ENCODE peak calls at places on chromosome 15, in six cellular contexts. One of them, this sample, is unnamed.

GRCh38 chr15:94131875-94132274 is 99.5 kb upstream of the MCTP2 start:
- DNase-seq in neuronal stem cell: no peak
- DNase-seq in GM12878: no peak
- DNase-seq in HepG2: no peak
- DNase-seq in fibroblast of lung: no peak
- DNase-seq in GM23248: peak
- DNase-seq in this sample: no peak

GRCh38 chr15:78329625-78330024 is 10.5 kb upstream of the CRABP1 start:
- DNase-seq in neuronal stem cell: no peak
- DNase-seq in GM12878: no peak
- DNase-seq in HepG2: no peak
- DNase-seq in fibroblast of lung: no peak
- DNase-seq in GM23248: no peak
- DNase-seq in this sample: no peak

GRCh38 chr15:78321786-78322185 is 18.4 kb upstream of the CRABP1 start:
- DNase-seq in neuronal stem cell: no peak
- DNase-seq in GM12878: no peak
- DNase-seq in HepG2: no peak
- DNase-seq in fibroblast of lung: no peak
- DNase-seq in GM23248: no peak
- DNase-seq in this sample: no peak

GRCh38 chr15:74156678-74157411 is 16.7 kb upstream of the ISLR start:
- DNase-seq in neuronal stem cell: no peak
- DNase-seq in GM12878: no peak
- DNase-seq in HepG2: no peak
- DNase-seq in fibroblast of lung: no peak
- DNase-seq in GM23248: peak
- DNase-seq in this sample: no peak

GRCh38 chr15:73965730-73966103 is 26.4 kb downstream of the STOML1 start:
- DNase-seq in neuronal stem cell: no peak
- DNase-seq in GM12878: no peak
- DNase-seq in HepG2: no peak
- DNase-seq in fibroblast of lung: peak
- DNase-seq in GM23248: peak
- DNase-seq in this sample: peak

GRCh38 chr15:64720188-64720587 is 55.2 kb downstream of the RBPMS2 start:
- DNase-seq in neuronal stem cell: no peak
- DNase-seq in GM12878: no peak
- DNase-seq in HepG2: no peak
- DNase-seq in fibroblast of lung: no peak
- DNase-seq in GM23248: no peak
- DNase-seq in this sample: no peak

GRCh38 chr15:31160740-31161495 is 59.4 kb upstream of the TRPM1 start:
- DNase-seq in neuronal stem cell: no peak
- DNase-seq in GM12878: no peak
- DNase-seq in HepG2: no peak
- DNase-seq in fibroblast of lung: no peak
- DNase-seq in GM23248: no peak
- DNase-seq in this sample: no peak

GRCh38 chr15:31473384-31474058 is 146.9 kb downstream of the KLF13 start:
- DNase-seq in neuronal stem cell: no peak
- DNase-seq in GM12878: no peak
- DNase-seq in HepG2: no peak
- DNase-seq in fibroblast of lung: no peak
- DNase-seq in GM23248: no peak
- DNase-seq in this sample: no peak

GRCh38 chr15:41870689-41871081 is 23.2 kb downstream of the SPTBN5 start:
- DNase-seq in neuronal stem cell: no peak
- DNase-seq in GM12878: no peak
- DNase-seq in HepG2: no peak
- DNase-seq in fibroblast of lung: peak
- DNase-seq in GM23248: no peak
- DNase-seq in this sample: peak
- H3K4me3 ChIP-seq in neuronal stem cell: no peak
- H3K4me3 ChIP-seq in GM12878: no peak
- H3K4me3 ChIP-seq in HepG2: no peak
- H3K4me3 ChIP-seq in fibroblast of lung: no peak
- H3K4me3 ChIP-seq in GM23248: no peak
- H3K4me3 ChIP-seq in this sample: no peak

GRCh38 chr15:58522391-58522790 is 90.6 kb downstream of the LIPC start:
- DNase-seq in neuronal stem cell: no peak
- DNase-seq in GM12878: no peak
- DNase-seq in HepG2: no peak
- DNase-seq in fibroblast of lung: no peak
- DNase-seq in GM23248: peak
- DNase-seq in this sample: no peak
- H2AFZ ChIP-seq in neuronal stem cell: peak
- H2AFZ ChIP-seq in GM12878: no peak
- H2AFZ ChIP-seq in HepG2: no peak
- H2AFZ ChIP-seq in fibroblast of lung: no peak
- H2AFZ ChIP-seq in GM23248: peak
- H2AFZ ChIP-seq in this sample: peak

DNA sequence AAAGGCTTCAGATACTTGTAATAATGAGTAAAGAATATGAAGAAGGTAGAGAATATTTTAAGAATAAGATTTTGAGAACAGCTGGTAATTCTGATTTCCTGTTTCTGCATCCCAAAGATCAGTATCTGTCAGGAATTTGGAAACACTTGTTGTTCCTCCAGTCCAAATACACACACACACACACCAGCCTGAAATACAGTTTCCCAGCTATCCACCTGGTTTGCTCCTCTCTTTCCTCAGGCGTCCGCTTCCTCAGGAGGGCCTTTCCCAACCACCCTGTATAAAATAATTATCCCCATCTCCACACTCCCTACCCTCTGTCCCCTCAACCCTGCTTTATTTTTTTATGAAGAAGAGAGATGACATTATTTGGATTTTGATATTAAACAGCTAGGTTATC is 2.0 kb upstream of the FSIP1 start:
- DNase-seq in neuronal stem cell: no peak
- DNase-seq in GM12878: no peak
- DNase-seq in HepG2: no peak
- DNase-seq in fibroblast of lung: no peak
- DNase-seq in GM23248: no peak
- DNase-seq in this sample: no peak
- H3K4me3 ChIP-seq in neuronal stem cell: peak
- H3K4me3 ChIP-seq in GM12878: no peak
- H3K4me3 ChIP-seq in HepG2: no peak
- H3K4me3 ChIP-seq in fibroblast of lung: no peak
- H3K4me3 ChIP-seq in GM23248: peak
- H3K4me3 ChIP-seq in this sample: no peak

GRCh38 chr15:76346666-76347506 is 10.3 kb downstream of the ISL2 start:
- DNase-seq in neuronal stem cell: no peak
- DNase-seq in GM12878: no peak
- DNase-seq in HepG2: no peak
- DNase-seq in fibroblast of lung: peak
- DNase-seq in GM23248: no peak
- DNase-seq in this sample: no peak
- H2AFZ ChIP-seq in neuronal stem cell: peak
- H2AFZ ChIP-seq in GM12878: peak
- H2AFZ ChIP-seq in HepG2: no peak
- H2AFZ ChIP-seq in fibroblast of lung: no peak
- H2AFZ ChIP-seq in GM23248: peak
- H2AFZ ChIP-seq in this sample: peak

GRCh38 chr15:67606742-67607141 is 64.2 kb downstream of the MAP2K5 start:
- DNase-seq in neuronal stem cell: no peak
- DNase-seq in GM12878: no peak
- DNase-seq in HepG2: no peak
- DNase-seq in fibroblast of lung: no peak
- DNase-seq in GM23248: no peak
- DNase-seq in this sample: no peak

GRCh38 chr15:67595572-67595971 is 53.1 kb downstream of the MAP2K5 start:
- DNase-seq in neuronal stem cell: no peak
- DNase-seq in GM12878: no peak
- DNase-seq in HepG2: no peak
- DNase-seq in fibroblast of lung: no peak
- DNase-seq in GM23248: no peak
- DNase-seq in this sample: no peak

GRCh38 chr15:67603063-67603462 is 60.6 kb downstream of the MAP2K5 start:
- DNase-seq in neuronal stem cell: no peak
- DNase-seq in GM12878: no peak
- DNase-seq in HepG2: no peak
- DNase-seq in fibroblast of lung: no peak
- DNase-seq in GM23248: no peak
- DNase-seq in this sample: no peak

DNA sequence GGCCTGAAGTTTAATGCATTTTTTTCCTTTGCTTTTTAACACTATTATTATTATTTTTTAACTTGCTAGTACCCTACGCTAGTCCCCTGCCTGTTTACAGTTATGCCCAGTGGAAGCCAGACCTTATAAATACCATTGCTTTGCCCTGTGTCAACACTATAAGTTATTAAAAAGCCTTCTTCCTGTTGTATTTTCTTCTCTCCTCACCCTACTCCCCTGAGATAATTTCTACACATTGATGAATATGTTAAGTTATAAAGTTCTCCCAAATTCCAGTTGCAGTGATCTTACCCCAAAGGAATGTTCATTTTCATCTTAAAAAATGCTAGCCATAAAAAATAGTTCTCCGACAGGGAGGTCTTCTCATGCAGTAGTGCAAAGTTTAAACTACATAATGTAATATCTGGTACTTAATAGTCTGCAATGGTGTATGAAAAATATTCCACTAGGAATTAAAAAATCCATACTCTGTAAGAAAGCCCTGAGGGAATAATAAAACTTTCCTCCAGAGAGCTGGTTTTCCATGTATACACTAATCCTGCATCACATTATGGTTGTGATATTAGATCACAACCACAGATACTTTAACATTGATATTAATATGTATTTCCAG is 58.6 kb downstream of the MAP2K5 start:
- DNase-seq in neuronal stem cell: no peak
- DNase-seq in GM12878: no peak
- DNase-seq in HepG2: no peak
- DNase-seq in fibroblast of lung: peak
- DNase-seq in GM23248: no peak
- DNase-seq in this sample: no peak
- H3K4me3 ChIP-seq in neuronal stem cell: no peak
- H3K4me3 ChIP-seq in GM12878: no peak
- H3K4me3 ChIP-seq in HepG2: no peak
- H3K4me3 ChIP-seq in fibroblast of lung: no peak
- H3K4me3 ChIP-seq in GM23248: no peak
- H3K4me3 ChIP-seq in this sample: no peak

GRCh38 chr15:40161693-40162401 is 978 bp downstream of the BUB1B start:
- DNase-seq in neuronal stem cell: no peak
- DNase-seq in GM12878: no peak
- DNase-seq in HepG2: no peak
- DNase-seq in fibroblast of lung: no peak
- DNase-seq in GM23248: no peak
- DNase-seq in this sample: no peak

GRCh38 chr15:40155270-40155910 is 5.5 kb upstream of the BUB1B start:
- DNase-seq in neuronal stem cell: no peak
- DNase-seq in GM12878: no peak
- DNase-seq in HepG2: no peak
- DNase-seq in fibroblast of lung: no peak
- DNase-seq in GM23248: no peak
- DNase-seq in this sample: peak

GRCh38 chr15:40160689-40161688 is at the start of gene BUB1B:
- DNase-seq in neuronal stem cell: peak
- DNase-seq in GM12878: peak
- DNase-seq in HepG2: peak
- DNase-seq in fibroblast of lung: peak
- DNase-seq in GM23248: peak
- DNase-seq in this sample: peak

GRCh38 chr15:40160021-40160420 is 848 bp upstream of the BUB1B start:
- DNase-seq in neuronal stem cell: no peak
- DNase-seq in GM12878: no peak
- DNase-seq in HepG2: no peak
- DNase-seq in fibroblast of lung: no peak
- DNase-seq in GM23248: no peak
- DNase-seq in this sample: no peak

DNA sequence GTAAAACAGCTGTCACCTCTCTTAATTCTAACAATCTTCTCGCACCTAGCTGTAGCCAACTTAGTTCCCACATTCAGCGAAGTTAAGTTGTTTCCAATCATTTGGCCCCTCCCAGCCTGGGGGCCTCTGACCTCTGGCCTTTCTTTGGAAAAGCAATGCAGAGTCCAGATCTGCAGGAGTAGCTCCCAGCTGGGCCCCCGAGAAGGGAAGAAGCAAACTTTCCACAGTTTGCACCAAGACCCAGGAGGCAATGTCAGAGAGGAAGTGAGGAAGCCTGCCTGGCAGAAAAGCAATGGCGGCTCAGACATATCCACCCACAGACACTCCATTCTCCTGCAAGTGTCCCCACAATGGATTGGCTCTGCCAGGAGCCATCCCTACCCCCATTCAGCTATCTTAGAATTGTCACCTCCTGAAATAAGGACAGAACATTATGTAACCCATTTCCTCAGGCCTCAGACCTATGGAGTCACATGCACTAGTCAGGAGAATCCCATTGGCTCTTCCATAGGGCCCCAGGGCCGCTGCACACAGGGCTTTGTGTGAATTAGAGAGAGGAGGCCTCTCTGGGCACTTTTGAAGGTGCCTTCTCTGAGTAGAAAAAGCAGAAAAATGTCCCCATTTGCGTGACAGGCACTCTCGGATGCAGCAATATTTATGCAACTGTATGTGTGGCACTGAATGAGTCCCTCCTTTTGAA is 3.0 kb upstream of the BUB1B start:
- DNase-seq in neuronal stem cell: no peak
- DNase-seq in GM12878: no peak
- DNase-seq in HepG2: no peak
- DNase-seq in fibroblast of lung: no peak
- DNase-seq in GM23248: no peak
- DNase-seq in this sample: no peak
- H2AFZ ChIP-seq in neuronal stem cell: peak
- H2AFZ ChIP-seq in GM12878: no peak
- H2AFZ ChIP-seq in HepG2: peak
- H2AFZ ChIP-seq in fibroblast of lung: no peak
- H2AFZ ChIP-seq in GM23248: no peak
- H2AFZ ChIP-seq in this sample: no peak

DNA sequence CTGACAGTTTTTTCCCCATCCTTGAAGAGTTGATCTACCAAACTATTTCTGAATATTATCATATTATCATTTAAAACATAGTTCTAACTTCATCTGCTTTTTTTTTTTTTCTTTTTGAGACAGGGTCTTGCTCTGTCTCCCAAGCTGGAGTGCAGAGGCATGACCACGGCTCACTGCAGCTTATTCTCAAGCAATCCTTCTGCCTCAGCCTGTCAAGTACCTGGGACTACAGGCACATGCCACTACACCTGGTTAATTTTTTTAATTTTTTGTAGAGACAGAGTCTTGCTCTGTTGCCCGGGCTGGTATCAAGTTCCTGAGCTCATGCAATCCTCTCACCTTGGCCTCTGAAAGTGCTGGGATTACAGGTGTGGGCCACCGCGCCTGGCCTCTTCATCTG is 1.3 kb downstream of the EIF2AK4 start:
- DNase-seq in neuronal stem cell: no peak
- DNase-seq in GM12878: no peak
- DNase-seq in HepG2: no peak
- DNase-seq in fibroblast of lung: no peak
- DNase-seq in GM23248: no peak
- DNase-seq in this sample: no peak
- H3K4me3 ChIP-seq in neuronal stem cell: peak
- H3K4me3 ChIP-seq in GM12878: peak
- H3K4me3 ChIP-seq in HepG2: peak
- H3K4me3 ChIP-seq in fibroblast of lung: peak
- H3K4me3 ChIP-seq in GM23248: peak
- H3K4me3 ChIP-seq in this sample: no peak